ENCODE peak calls at places on chromosome 6, in five cellular contexts. I is HFF-Myc, U is suprapubic skin, Y is retinal pigment epithelial cell, M is endothelial cell of umbilical vein. K is an unnamed sample.

GRCh38 chr6:24228681-24229255 is 102.8 kb downstream of the NRSN1 start:
- DNase-seq in M (no peak), Y (no peak), I (no peak), U (no peak), K (peak; percentile 38)

GRCh38 chr6:26554669-26555504 is 16.7 kb downstream of the HMGN4 start:
- DNase-seq in M (peak; percentile 69), U (no peak), Y (no peak), I (no peak), K (peak; percentile 80)

GRCh38 chr6:141548969-141549368 is 583.8 kb upstream of the GJE1 start:
- DNase-seq in U (no peak), M (peak; percentile 49), I (no peak), Y (no peak), K (peak; percentile 32)

GRCh38 chr6:42704251-42704936 is 18.0 kb downstream of the PRPH2 start:
- DNase-seq in M (no peak), Y (no peak), I (no peak), U (no peak), K (no peak)

GRCh38 chr6:118844915-118845314 is 49.0 kb upstream of the ASF1A start:
- DNase-seq in I (no peak), Y (no peak), U (no peak), M (no peak), K (no peak)

GRCh38 chr6:18595774-18596528 is 208.8 kb downstream of the RNF144B start:
- DNase-seq in U (peak; percentile 72), I (peak; percentile 39), Y (no peak), M (peak; percentile 69), K (peak; percentile 66)

GRCh38 chr6:56204134-56204533 is 43.2 kb downstream of the COL21A1 start:
- DNase-seq in Y (no peak), I (no peak), U (no peak), M (no peak), K (no peak)

GRCh38 chr6:125868996-125869395 is 78.2 kb downstream of the NCOA7 start:
- DNase-seq in I (no peak), Y (no peak), U (no peak), M (no peak), K (no peak)

GRCh38 chr6:28489366-28490190 is 26.0 kb downstream of the GPX6 start:
- DNase-seq in I (peak; percentile 64), U (peak; percentile 68), M (peak; percentile 58), Y (peak; percentile 47), K (peak; percentile 83)

GRCh38 chr6:42347456-42347855 is 104.3 kb downstream of the TRERF1 start:
- DNase-seq in U (no peak), M (no peak), Y (no peak), I (no peak), K (no peak)

GRCh38 chr6:145705561-145705960 is 29.8 kb downstream of the EPM2A start:
- DNase-seq in M (peak; percentile 83), U (no peak), I (no peak), Y (no peak), K (peak; percentile 39)

GRCh38 chr6:134585529-134585873 is 267.6 kb upstream of the SGK1 start:
- DNase-seq in I (no peak), U (no peak), M (no peak), Y (no peak), K (peak; percentile 44)

GRCh38 chr6:19137419-19138035 is 699.6 kb upstream of the ID4 start:
- DNase-seq in M (no peak), U (no peak), Y (no peak), I (no peak), K (no peak)

GRCh38 chr6:144150673-144151009 is 324 bp downstream of the STX11 start:
- DNase-seq in Y (no peak), U (no peak), M (peak; percentile 56), I (no peak), K (peak; percentile 35)

GRCh38 chr6:15417811-15418210 is 171.9 kb downstream of the JARID2 start:
- DNase-seq in M (no peak), U (no peak), I (no peak), Y (no peak), K (peak; percentile 90)

GRCh38 chr6:15876406-15876805 is 213.6 kb upstream of the DTNBP1 start:
- DNase-seq in I (no peak), U (no peak), Y (no peak), M (peak; percentile 35), K (peak; percentile 48)

GRCh38 chr6:28474441-28475219 is 31.3 kb upstream of the ZSCAN23 start:
- DNase-seq in M (peak; percentile 72), U (no peak), I (peak; percentile 82), Y (peak; percentile 51), K (peak; percentile 90)

GRCh38 chr6:155861821-155862220 is 406.2 kb upstream of the NOX3 start:
- DNase-seq in I (no peak), M (peak; percentile 56), U (no peak), Y (peak; percentile 38), K (no peak)

GRCh38 chr6:138931660-138932059 is 56.4 kb downstream of the REPS1 start:
- DNase-seq in Y (no peak), U (no peak), M (no peak), I (no peak), K (no peak)

GRCh38 chr6:7137335-7138106 is 29.8 kb downstream of the RREB1 start:
- DNase-seq in Y (no peak), M (peak; percentile 37), U (peak; percentile 81), I (no peak), K (peak; percentile 68)

DNA sequence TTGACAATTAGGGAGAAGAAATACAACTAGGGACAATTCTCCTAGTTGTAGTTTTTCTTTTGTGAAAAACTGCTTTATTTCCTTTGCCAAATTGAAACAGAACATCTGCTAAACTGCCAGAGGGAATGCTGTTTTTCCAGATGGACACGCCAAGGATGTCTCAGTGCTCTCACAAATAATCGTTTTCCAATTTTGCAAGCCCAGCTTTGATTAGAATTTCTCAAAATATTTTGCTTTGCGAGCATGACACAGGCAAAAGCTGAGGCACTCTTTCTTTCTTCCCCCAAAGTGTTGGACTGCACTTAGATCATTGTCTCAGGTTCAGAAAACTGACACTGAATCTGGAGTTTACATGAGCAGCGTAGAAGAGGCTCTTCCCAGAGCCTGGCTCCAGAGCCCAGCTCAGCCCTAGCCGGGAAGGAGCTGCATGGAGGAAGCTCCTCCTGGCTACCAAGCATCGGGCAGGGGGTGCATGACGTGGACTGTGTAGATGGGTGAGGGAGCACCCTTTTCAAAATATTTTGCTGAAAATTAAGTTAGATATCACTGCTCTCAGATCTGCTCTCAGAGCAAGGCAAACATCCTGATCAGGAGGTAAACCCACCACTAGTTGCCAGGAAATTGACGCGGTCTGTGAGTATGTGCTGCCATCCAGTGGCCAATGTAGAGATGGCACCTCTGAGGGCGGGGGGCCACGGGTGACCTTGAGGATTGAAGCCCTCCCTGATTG is 107.5 kb downstream of the SLC22A3 start:
- DNase-seq in Y (no peak), I (no peak), U (peak; percentile 72), M (peak; percentile 43), K (peak; percentile 63)
- H3K4me3 ChIP-seq in Y (no peak overlapping the region), I (peak overlapping the region; percentile 12), U (peak overlapping the region; percentile 27), M (no peak overlapping the region), K (no peak overlapping the region)

GRCh38 chr6:169162968-169163903 is 90.4 kb downstream of the THBS2 start:
- DNase-seq in I (peak; percentile 95), M (peak; percentile 53), U (peak; percentile 87), Y (peak; percentile 39), K (peak; percentile 92)
- TF ChIP-seq CTCF in I (no peak), M (no peak), U (no peak), Y (no peak), K (no peak)

DNA sequence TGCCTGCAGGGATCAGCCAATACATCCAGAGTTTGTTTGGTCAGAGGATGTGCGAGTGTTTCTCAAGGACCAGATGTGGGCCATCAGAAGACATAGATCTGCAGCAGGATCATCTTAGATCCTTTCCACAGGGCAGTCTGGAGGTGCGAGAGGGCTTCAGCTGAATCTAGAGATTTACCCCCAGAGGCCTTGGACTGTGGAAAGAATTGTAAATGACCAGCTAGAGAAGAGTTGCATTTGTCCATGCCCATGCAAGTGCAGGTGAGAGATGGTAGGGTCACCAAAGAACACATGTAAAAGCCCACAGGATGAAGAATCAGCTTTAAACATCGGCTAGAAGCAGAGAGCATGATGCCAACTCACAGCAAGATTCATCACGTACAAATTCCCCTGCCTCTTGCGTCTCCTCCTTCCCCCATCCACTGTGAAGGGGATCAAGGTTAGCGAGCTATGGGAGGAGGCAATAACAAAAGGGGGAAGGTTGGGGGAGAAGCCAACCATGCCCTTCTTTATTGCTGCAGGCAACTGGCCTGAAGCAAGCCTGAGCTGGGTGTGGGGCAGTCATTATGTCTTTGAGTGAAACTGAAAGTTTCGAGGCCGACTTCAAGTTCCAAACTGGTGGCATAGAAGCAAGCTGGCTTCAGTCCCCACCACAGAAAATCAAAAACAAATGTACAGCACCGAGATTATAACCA is 83.5 kb downstream of the SCML4 start:
- DNase-seq in I (no peak), U (no peak), M (no peak), Y (no peak), K (no peak)
- H3K4me3 ChIP-seq in I (peak overlapping the region; percentile 8), U (peak overlapping the region; percentile 28), M (no peak overlapping the region), Y (no peak overlapping the region), K (no peak overlapping the region)

GRCh38 chr6:33578164-33578563 is 1.9 kb downstream of the BAK1 start:
- DNase-seq in U (no peak), M (no peak), I (no peak), Y (no peak), K (no peak)
- TF ChIP-seq CTCF in U (no peak), M (no peak), I (no peak), Y (no peak), K (no peak)

GRCh38 chr6:135853227-135853626 is 1.7 kb downstream of the PDE7B start:
- DNase-seq in U (no peak), I (no peak), Y (no peak), M (peak; percentile 33), K (peak; percentile 61)

GRCh38 chr6:135852775-135853174 is 1.3 kb downstream of the PDE7B start:
- DNase-seq in I (no peak), M (no peak), U (no peak), Y (no peak), K (peak; percentile 24)

GRCh38 chr6:135851442-135852271 is at the start of gene PDE7B:
- DNase-seq in Y (peak; percentile 99), U (peak; percentile 86), I (peak; percentile 97), M (peak; percentile 89), K (peak; percentile 97)

GRCh38 chr6:135853986-135854385 is 2.5 kb downstream of the PDE7B start:
- DNase-seq in M (no peak), Y (no peak), U (no peak), I (no peak), K (no peak)

DNA sequence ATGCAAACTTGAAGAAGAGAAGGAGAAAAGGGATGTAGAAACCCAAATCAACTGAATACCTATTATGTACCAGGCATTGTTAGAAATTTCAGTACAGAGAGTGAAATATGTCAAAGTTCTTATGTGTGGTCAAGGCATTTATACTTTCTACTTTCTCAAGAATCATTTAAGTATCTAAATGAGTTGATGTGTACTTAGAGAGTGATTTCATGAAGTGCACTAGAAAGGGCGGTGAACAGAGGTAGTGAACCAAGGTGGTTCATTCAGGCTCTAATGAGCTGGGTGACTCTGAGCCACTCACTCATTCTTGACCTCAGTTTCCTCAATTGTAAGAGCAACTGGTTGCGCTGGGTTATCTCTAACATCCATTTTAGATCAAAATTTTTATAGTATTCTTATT is 3.3 kb downstream of the PDE7B start:
- DNase-seq in I (no peak), U (no peak), M (no peak), Y (no peak), K (no peak)
- H3K4me3 ChIP-seq in I (no peak overlapping the region), U (no peak overlapping the region), M (no peak overlapping the region), Y (no peak overlapping the region), K (no peak overlapping the region)